ENCODE peak calls at places on chromosome 21, in four cellular contexts. L, P, Y and G are unnamed samples.

GRCh38 chr21:38843806-38844479 is 38.2 kb downstream of the ETS2 start:
- DNase-seq in L (no peak), P (no peak), Y (no peak), G (no peak)

GRCh38 chr21:29555601-29556000 is 256.9 kb downstream of the BACH1 start:
- DNase-seq in L (no peak), P (no peak), Y (no peak), G (no peak)

GRCh38 chr21:23853796-23854379 is 1753.4 kb downstream of the MRPL39 start:
- DNase-seq in L (peak; percentile 62), P (no peak), Y (no peak), G (no peak)

GRCh38 chr21:38511662-38512243 is 13.5 kb upstream of the ERG start:
- DNase-seq in L (peak; percentile 18), P (no peak), Y (no peak), G (no peak)

GRCh38 chr21:30320215-30320614 is at the start of gene KRTAP26-1:
- DNase-seq in L (no peak), P (no peak), Y (no peak), G (no peak)

GRCh38 chr21:31173881-31174555 is 135.7 kb upstream of the KRTAP19-8 start:
- DNase-seq in L (no peak), P (no peak), Y (no peak), G (no peak)

GRCh38 chr21:27146268-27146667 is 179.4 kb upstream of the ADAMTS5 start:
- DNase-seq in L (no peak), P (no peak), Y (no peak), G (no peak)

GRCh38 chr21:41137889-41138288 is 30.1 kb upstream of the BACE2 start:
- DNase-seq in L (no peak), P (no peak), Y (no peak), G (no peak)

GRCh38 chr21:31660134-31660565 is 657 bp downstream of the SOD1 start:
- DNase-seq in L (peak; percentile 39), P (no peak), Y (peak; percentile 41), G (peak; percentile 47)

GRCh38 chr21:14858309-14858708 is 206.5 kb downstream of the NRIP1 start:
- DNase-seq in L (no peak), P (no peak), Y (no peak), G (no peak)

GRCh38 chr21:32412162-32412997 is at the start of gene EVA1C:
- DNase-seq in L (peak; percentile 73), P (peak; percentile 84), Y (peak; percentile 60), G (peak; percentile 79)